ENCODE peak calls at places on chromosomes 16 and 17, in four cellular contexts. One of them, this sample, is unnamed.

GRCh38 chr17:59406278-59406677 is 74.8 kb downstream of the YPEL2 start:
- DNase-seq in uterus: no peak
- DNase-seq in germinal center: no peak
- DNase-seq in choroid plexus epithelial cell: no peak
- DNase-seq in this sample: no peak

GRCh38 chr16:51773491-51773890 is 622.4 kb upstream of the SALL1 start:
- DNase-seq in uterus: no peak
- DNase-seq in germinal center: no peak
- DNase-seq in choroid plexus epithelial cell: no peak
- DNase-seq in this sample: no peak

GRCh38 chr17:17060930-17061329 is 18.7 kb downstream of the MPRIP start:
- DNase-seq in uterus: no peak
- DNase-seq in germinal center: no peak
- DNase-seq in choroid plexus epithelial cell: no peak
- DNase-seq in this sample: no peak

GRCh38 chr16:14050297-14051027 is 20.7 kb upstream of the MRTFB start:
- DNase-seq in uterus: no peak
- DNase-seq in germinal center: no peak
- DNase-seq in choroid plexus epithelial cell: peak
- DNase-seq in this sample: no peak

GRCh38 chr16:67243481-67243880 is 3.8 kb downstream of the FHOD1 start:
- DNase-seq in uterus: no peak
- DNase-seq in germinal center: no peak
- DNase-seq in choroid plexus epithelial cell: no peak
- DNase-seq in this sample: no peak

GRCh38 chr16:63787014-63787413 is 1334.8 kb downstream of the CDH11 start:
- DNase-seq in uterus: no peak
- DNase-seq in germinal center: no peak
- DNase-seq in choroid plexus epithelial cell: peak
- DNase-seq in this sample: no peak

GRCh38 chr16:71214771-71215381 is 15.6 kb downstream of the HYDIN start:
- DNase-seq in uterus: no peak
- DNase-seq in germinal center: no peak
- DNase-seq in choroid plexus epithelial cell: peak
- DNase-seq in this sample: no peak

GRCh38 chr17:40322417-40323315 is 13.7 kb downstream of the RARA start:
- DNase-seq in uterus: peak
- DNase-seq in germinal center: peak
- DNase-seq in choroid plexus epithelial cell: peak
- DNase-seq in this sample: peak

GRCh38 chr17:61545335-61545938 is 45.6 kb downstream of the NACA2 start:
- DNase-seq in uterus: no peak
- DNase-seq in germinal center: no peak
- DNase-seq in choroid plexus epithelial cell: no peak
- DNase-seq in this sample: no peak

This sample was measured in activated T-helper 2 cell treated with anti-CD3 and anti-CD28 coated beads, Interferon-gamma antibody, Interleukin-2, Interleukin-4, amounts not matched to agents 10 μg/mL and 5 μg/mL and 100 μg/mL, durations not matched to agents 14 hours and 24 hours and 36 hours.